ENCODE peak calls at places on chromosome 11, in five cellular contexts. One of them, this sample, is unnamed.

GRCh38 chr11:94025695-94026394 is 4.7 kb downstream of the HEPHL1 start:
- DNase-seq in astrocyte of the cerebellum: no peak
- DNase-seq in skeletal muscle cell: no peak
- DNase-seq in A673: no peak
- DNase-seq in left ventricle myocardium inferior: no peak
- DNase-seq in this sample: no peak

GRCh38 chr11:8092587-8093424 is 11.8 kb downstream of the TUB start:
- DNase-seq in astrocyte of the cerebellum: peak
- DNase-seq in skeletal muscle cell: no peak
- DNase-seq in A673: peak
- DNase-seq in left ventricle myocardium inferior: peak
- DNase-seq in this sample: no peak

GRCh38 chr11:72836111-72836510 is 21.9 kb downstream of the ATG16L2 start:
- DNase-seq in astrocyte of the cerebellum: no peak
- DNase-seq in skeletal muscle cell: no peak
- DNase-seq in A673: no peak
- DNase-seq in left ventricle myocardium inferior: peak
- DNase-seq in this sample: no peak

GRCh38 chr11:117621226-117621625 is 175.8 kb downstream of the DSCAML1 start:
- DNase-seq in astrocyte of the cerebellum: no peak
- DNase-seq in skeletal muscle cell: no peak
- DNase-seq in A673: peak
- DNase-seq in left ventricle myocardium inferior: no peak
- DNase-seq in this sample: no peak

GRCh38 chr11:124394408-124394807 is 4.4 kb downstream of the OR8B3 start:
- DNase-seq in astrocyte of the cerebellum: no peak
- DNase-seq in skeletal muscle cell: peak
- DNase-seq in A673: peak
- DNase-seq in left ventricle myocardium inferior: no peak
- DNase-seq in this sample: no peak

GRCh38 chr11:134725939-134726639 is 314.0 kb upstream of the B3GAT1 start:
- DNase-seq in astrocyte of the cerebellum: no peak
- DNase-seq in skeletal muscle cell: no peak
- DNase-seq in A673: no peak
- DNase-seq in left ventricle myocardium inferior: no peak
- DNase-seq in this sample: no peak

GRCh38 chr11:126892781-126893180 is 107.8 kb downstream of the KIRREL3 start:
- DNase-seq in astrocyte of the cerebellum: no peak
- DNase-seq in skeletal muscle cell: no peak
- DNase-seq in A673: no peak
- DNase-seq in left ventricle myocardium inferior: no peak
- DNase-seq in this sample: no peak

GRCh38 chr11:108871152-108871551 is 206.3 kb downstream of the DDX10 start:
- DNase-seq in astrocyte of the cerebellum: no peak
- DNase-seq in skeletal muscle cell: no peak
- DNase-seq in A673: peak
- DNase-seq in left ventricle myocardium inferior: peak
- DNase-seq in this sample: no peak

GRCh38 chr11:7348432-7349298 is 97.0 kb downstream of the SYT9 start:
- DNase-seq in astrocyte of the cerebellum: no peak
- DNase-seq in skeletal muscle cell: no peak
- DNase-seq in A673: peak
- DNase-seq in left ventricle myocardium inferior: no peak
- DNase-seq in this sample: no peak

GRCh38 chr11:14578551-14578956 is 58.4 kb upstream of the PSMA1 start:
- DNase-seq in astrocyte of the cerebellum: no peak
- DNase-seq in skeletal muscle cell: peak
- DNase-seq in A673: peak
- DNase-seq in left ventricle myocardium inferior: no peak
- DNase-seq in this sample: peak

GRCh38 chr11:47992959-47993820 is 12.8 kb downstream of the PTPRJ start:
- DNase-seq in astrocyte of the cerebellum: no peak
- DNase-seq in skeletal muscle cell: peak
- DNase-seq in A673: no peak
- DNase-seq in left ventricle myocardium inferior: no peak
- DNase-seq in this sample: no peak

GRCh38 chr11:103257360-103257759 is 148.1 kb downstream of the DYNC2H1 start:
- DNase-seq in astrocyte of the cerebellum: peak
- DNase-seq in skeletal muscle cell: no peak
- DNase-seq in A673: peak
- DNase-seq in left ventricle myocardium inferior: no peak
- DNase-seq in this sample: no peak

GRCh38 chr11:116601734-116602636 is 170.8 kb downstream of the BUD13 start:
- DNase-seq in astrocyte of the cerebellum: no peak
- DNase-seq in skeletal muscle cell: no peak
- DNase-seq in A673: peak
- DNase-seq in left ventricle myocardium inferior: no peak
- DNase-seq in this sample: peak

GRCh38 chr11:16987205-16987568 is 27.0 kb downstream of the PLEKHA7 start:
- DNase-seq in astrocyte of the cerebellum: no peak
- DNase-seq in skeletal muscle cell: no peak
- DNase-seq in A673: no peak
- DNase-seq in left ventricle myocardium inferior: no peak
- DNase-seq in this sample: no peak

GRCh38 chr11:117026593-117027330 is 71.5 kb downstream of the SIK3 start:
- DNase-seq in astrocyte of the cerebellum: peak
- DNase-seq in skeletal muscle cell: peak
- DNase-seq in A673: peak
- DNase-seq in left ventricle myocardium inferior: no peak
- DNase-seq in this sample: no peak

GRCh38 chr11:32100495-32100894 is 9.6 kb downstream of the RCN1 start:
- DNase-seq in astrocyte of the cerebellum: no peak
- DNase-seq in skeletal muscle cell: peak
- DNase-seq in A673: no peak
- DNase-seq in left ventricle myocardium inferior: no peak
- DNase-seq in this sample: no peak

GRCh38 chr11:17000987-17001386 is 13.2 kb downstream of the PLEKHA7 start:
- DNase-seq in astrocyte of the cerebellum: no peak
- DNase-seq in skeletal muscle cell: no peak
- DNase-seq in A673: no peak
- DNase-seq in left ventricle myocardium inferior: no peak
- DNase-seq in this sample: no peak

GRCh38 chr11:19951558-19952083 is 208.7 kb downstream of the DBX1 start:
- DNase-seq in astrocyte of the cerebellum: no peak
- DNase-seq in skeletal muscle cell: no peak
- DNase-seq in A673: peak
- DNase-seq in left ventricle myocardium inferior: no peak
- DNase-seq in this sample: no peak

GRCh38 chr11:67178878-67179277 is 59.8 kb downstream of the KDM2A start:
- DNase-seq in astrocyte of the cerebellum: no peak
- DNase-seq in skeletal muscle cell: no peak
- DNase-seq in A673: no peak
- DNase-seq in left ventricle myocardium inferior: no peak
- DNase-seq in this sample: no peak

GRCh38 chr11:70090989-70091388 is 12.9 kb downstream of the ANO1 start:
- DNase-seq in astrocyte of the cerebellum: no peak
- DNase-seq in skeletal muscle cell: no peak
- DNase-seq in A673: peak
- DNase-seq in left ventricle myocardium inferior: peak
- DNase-seq in this sample: no peak

GRCh38 chr11:1232328-1233321 is 9.8 kb downstream of the MUC5B start:
- DNase-seq in astrocyte of the cerebellum: no peak
- DNase-seq in skeletal muscle cell: no peak
- DNase-seq in A673: no peak
- DNase-seq in left ventricle myocardium inferior: peak
- DNase-seq in this sample: no peak

GRCh38 chr11:93846411-93846810 is 4.0 kb downstream of the VSTM5 start:
- DNase-seq in astrocyte of the cerebellum: no peak
- DNase-seq in skeletal muscle cell: no peak
- DNase-seq in A673: no peak
- DNase-seq in left ventricle myocardium inferior: no peak
- DNase-seq in this sample: no peak

GRCh38 chr11:20089796-20090653 is 70.2 kb downstream of the DBX1 start:
- DNase-seq in astrocyte of the cerebellum: no peak
- DNase-seq in skeletal muscle cell: no peak
- DNase-seq in A673: no peak
- DNase-seq in left ventricle myocardium inferior: no peak
- DNase-seq in this sample: no peak

GRCh38 chr11:117931971-117932370 is 2.8 kb upstream of the TMPRSS13 start:
- DNase-seq in astrocyte of the cerebellum: no peak
- DNase-seq in skeletal muscle cell: no peak
- DNase-seq in A673: no peak
- DNase-seq in left ventricle myocardium inferior: no peak
- DNase-seq in this sample: no peak

GRCh38 chr11:69425444-69425843 is 56.0 kb upstream of the LINC01488 start:
- DNase-seq in astrocyte of the cerebellum: no peak
- DNase-seq in skeletal muscle cell: no peak
- DNase-seq in A673: no peak
- DNase-seq in left ventricle myocardium inferior: no peak
- DNase-seq in this sample: no peak

GRCh38 chr11:46294365-46295309 is 17.2 kb downstream of the CREB3L1 start:
- DNase-seq in astrocyte of the cerebellum: no peak
- DNase-seq in skeletal muscle cell: peak
- DNase-seq in A673: no peak
- DNase-seq in left ventricle myocardium inferior: no peak
- DNase-seq in this sample: peak

GRCh38 chr11:70498171-70498571 is 99.8 kb downstream of the CTTN start:
- DNase-seq in astrocyte of the cerebellum: no peak
- DNase-seq in skeletal muscle cell: no peak
- DNase-seq in A673: no peak
- DNase-seq in left ventricle myocardium inferior: peak
- DNase-seq in this sample: no peak

GRCh38 chr11:121615506-121615905 is 162.7 kb upstream of the SORL1-AS1 start:
- DNase-seq in astrocyte of the cerebellum: no peak
- DNase-seq in skeletal muscle cell: peak
- DNase-seq in A673: no peak
- DNase-seq in left ventricle myocardium inferior: no peak
- DNase-seq in this sample: no peak

GRCh38 chr11:1852271-1852877 is 510 bp upstream of the LSP1 start:
- DNase-seq in astrocyte of the cerebellum: no peak
- DNase-seq in skeletal muscle cell: no peak
- DNase-seq in A673: no peak
- DNase-seq in left ventricle myocardium inferior: no peak
- DNase-seq in this sample: no peak

GRCh38 chr11:125165664-125166346 is 1.3 kb downstream of the PKNOX2 start:
- DNase-seq in astrocyte of the cerebellum: no peak
- DNase-seq in skeletal muscle cell: no peak
- DNase-seq in A673: no peak
- DNase-seq in left ventricle myocardium inferior: no peak
- DNase-seq in this sample: no peak

GRCh38 chr11:18209058-18209457 is 27.5 kb downstream of the SAA4 start:
- DNase-seq in astrocyte of the cerebellum: no peak
- DNase-seq in skeletal muscle cell: no peak
- DNase-seq in A673: no peak
- DNase-seq in left ventricle myocardium inferior: no peak
- DNase-seq in this sample: no peak

GRCh38 chr11:15212876-15213275 is 98.2 kb downstream of the INSC start:
- DNase-seq in astrocyte of the cerebellum: no peak
- DNase-seq in skeletal muscle cell: no peak
- DNase-seq in A673: no peak
- DNase-seq in left ventricle myocardium inferior: no peak
- DNase-seq in this sample: no peak

GRCh38 chr11:112321521-112322172 is 61.0 kb upstream of the PLET1 start:
- DNase-seq in astrocyte of the cerebellum: peak
- DNase-seq in skeletal muscle cell: peak
- DNase-seq in A673: peak
- DNase-seq in left ventricle myocardium inferior: peak
- DNase-seq in this sample: peak

GRCh38 chr11:102914238-102915043 is 39.7 kb upstream of the MMP12 start:
- DNase-seq in astrocyte of the cerebellum: peak
- DNase-seq in skeletal muscle cell: no peak
- DNase-seq in A673: peak
- DNase-seq in left ventricle myocardium inferior: no peak
- DNase-seq in this sample: no peak

DNA sequence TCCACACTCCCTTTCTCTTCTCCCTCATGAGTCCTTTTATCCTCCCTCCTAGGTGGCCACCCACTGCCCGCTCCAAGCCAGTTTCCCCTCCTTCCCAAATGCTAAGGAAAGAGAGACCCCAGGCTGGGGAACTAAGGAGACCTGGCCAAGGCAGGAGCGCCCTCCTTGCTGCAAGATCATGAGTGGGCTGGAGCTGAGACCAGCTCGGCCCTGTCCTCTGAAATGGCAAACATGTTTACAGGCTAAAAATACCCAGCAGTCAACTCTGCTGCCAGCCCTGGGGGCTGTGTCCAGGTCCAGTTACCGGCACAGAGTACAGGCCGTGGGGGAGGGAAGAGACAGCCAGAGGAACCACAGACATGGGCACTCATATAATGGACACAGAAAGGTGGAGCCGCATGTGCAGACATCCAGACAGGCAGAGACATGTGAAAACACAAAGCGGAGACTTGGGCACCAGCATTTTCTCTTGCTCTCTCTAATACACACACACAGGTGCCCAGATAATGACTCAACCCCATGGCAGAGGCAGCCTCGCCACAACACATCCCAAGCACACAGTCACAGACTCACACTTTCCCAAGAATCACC is 1.2 kb upstream of the AHNAK start:
- DNase-seq in astrocyte of the cerebellum: no peak
- DNase-seq in skeletal muscle cell: no peak
- DNase-seq in A673: no peak
- DNase-seq in left ventricle myocardium inferior: peak
- DNase-seq in this sample: no peak
- H3K4me3 ChIP-seq in astrocyte of the cerebellum: peak
- H3K4me3 ChIP-seq in skeletal muscle cell: peak
- H3K4me3 ChIP-seq in A673: peak
- H3K4me3 ChIP-seq in left ventricle myocardium inferior: peak
- H3K4me3 ChIP-seq in this sample: no peak

GRCh38 chr11:2882681-2883110 is 2.9 kb downstream of the CDKN1C start:
- DNase-seq in astrocyte of the cerebellum: no peak
- DNase-seq in skeletal muscle cell: no peak
- DNase-seq in A673: no peak
- DNase-seq in left ventricle myocardium inferior: no peak
- DNase-seq in this sample: no peak
- H3K4me3 ChIP-seq in astrocyte of the cerebellum: peak
- H3K4me3 ChIP-seq in skeletal muscle cell: peak
- H3K4me3 ChIP-seq in A673: no peak
- H3K4me3 ChIP-seq in left ventricle myocardium inferior: peak
- H3K4me3 ChIP-seq in this sample: peak

GRCh38 chr11:38524945-38525344 is 1926.9 kb upstream of the RAG2 start:
- DNase-seq in astrocyte of the cerebellum: no peak
- DNase-seq in skeletal muscle cell: no peak
- DNase-seq in A673: no peak
- DNase-seq in left ventricle myocardium inferior: no peak
- DNase-seq in this sample: no peak
- H3K4me3 ChIP-seq in astrocyte of the cerebellum: no peak
- H3K4me3 ChIP-seq in skeletal muscle cell: no peak
- H3K4me3 ChIP-seq in A673: no peak
- H3K4me3 ChIP-seq in left ventricle myocardium inferior: no peak
- H3K4me3 ChIP-seq in this sample: no peak

GRCh38 chr11:34625576-34625975 is 4.7 kb downstream of the EHF start:
- DNase-seq in astrocyte of the cerebellum: no peak
- DNase-seq in skeletal muscle cell: no peak
- DNase-seq in A673: no peak
- DNase-seq in left ventricle myocardium inferior: no peak
- DNase-seq in this sample: no peak

GRCh38 chr11:34627197-34627596 is 6.3 kb downstream of the EHF start:
- DNase-seq in astrocyte of the cerebellum: no peak
- DNase-seq in skeletal muscle cell: no peak
- DNase-seq in A673: no peak
- DNase-seq in left ventricle myocardium inferior: no peak
- DNase-seq in this sample: no peak

GRCh38 chr11:34623463-34623862 is 2.6 kb downstream of the EHF start:
- DNase-seq in astrocyte of the cerebellum: no peak
- DNase-seq in skeletal muscle cell: no peak
- DNase-seq in A673: no peak
- DNase-seq in left ventricle myocardium inferior: no peak
- DNase-seq in this sample: no peak

GRCh38 chr11:34624069-34624468 is 3.2 kb downstream of the EHF start:
- DNase-seq in astrocyte of the cerebellum: no peak
- DNase-seq in skeletal muscle cell: no peak
- DNase-seq in A673: no peak
- DNase-seq in left ventricle myocardium inferior: no peak
- DNase-seq in this sample: no peak

GRCh38 chr11:34626393-34626792 is 5.5 kb downstream of the EHF start:
- DNase-seq in astrocyte of the cerebellum: no peak
- DNase-seq in skeletal muscle cell: no peak
- DNase-seq in A673: no peak
- DNase-seq in left ventricle myocardium inferior: no peak
- DNase-seq in this sample: no peak
- H3K4me3 ChIP-seq in astrocyte of the cerebellum: no peak
- H3K4me3 ChIP-seq in skeletal muscle cell: no peak
- H3K4me3 ChIP-seq in A673: no peak
- H3K4me3 ChIP-seq in left ventricle myocardium inferior: no peak
- H3K4me3 ChIP-seq in this sample: no peak